ENCODE peak calls at places on chromosomes 1 and 21, in eight cellular contexts. M is breast epithelium, J is HepG2, X is psoas muscle, A is cardiac muscle cell, N is kidney epithelial cell, C is astrocyte of the spinal cord, Y is transverse colon. T is an unnamed sample.

GRCh38 chr21:38769253-38769780 is 36.4 kb upstream of the ETS2 start:
- DNase-seq in C (peak; percentile 82), X (no peak), M (no peak), N (no peak), Y (no peak), A (peak; percentile 25), J (no peak), T (peak; percentile 40)

GRCh38 chr1:228655796-228656394 is 79.4 kb upstream of the RHOU start:
- DNase-seq in A (no peak), M (no peak), X (no peak), N (no peak), C (no peak), J (peak; percentile 50), Y (no peak), T (no peak)

GRCh38 chr1:47818682-47819502 is 178.3 kb downstream of the TRABD2B start:
- DNase-seq in N (no peak), C (peak; percentile 33), A (peak; percentile 37), Y (no peak), J (no peak), X (no peak), M (no peak), T (no peak)

GRCh38 chr1:108657701-108658100 is 3.2 kb downstream of the HENMT1 start:
- DNase-seq in C (no peak), N (no peak), M (no peak), J (no peak), A (no peak), X (no peak), Y (no peak), T (peak; percentile 25)

GRCh38 chr1:54944610-54945392 is 35.6 kb upstream of the TMEM61 start:
- DNase-seq in M (peak; percentile 69), N (peak; percentile 57), A (peak; percentile 89), X (peak; percentile 74), Y (peak; percentile 82), J (peak; percentile 70), C (peak; percentile 85), T (peak; percentile 86)

GRCh38 chr1:46622341-46622740 is 5.7 kb upstream of the MOB3C start:
- DNase-seq in Y (peak; percentile 60), C (no peak), A (peak; percentile 50), M (no peak), N (no peak), X (no peak), J (peak; percentile 31), T (peak; percentile 48)

GRCh38 chr21:41008351-41008750 is 159.6 kb upstream of the BACE2 start:
- DNase-seq in J (no peak), C (no peak), Y (no peak), N (no peak), A (no peak), M (no peak), X (no peak), T (no peak)

GRCh38 chr1:77438239-77438913 is 156.6 kb downstream of the AK5 start:
- DNase-seq in M (no peak), X (no peak), N (no peak), Y (no peak), A (peak; percentile 89), C (peak; percentile 85), J (no peak), T (peak; percentile 78)

GRCh38 chr1:24925963-24926362 is 4.1 kb downstream of the RUNX3 start:
- DNase-seq in A (no peak), X (no peak), J (no peak), C (no peak), N (no peak), M (no peak), Y (no peak), T (no peak)

GRCh38 chr1:8111560-8111959 is 85.5 kb upstream of the ERRFI1 start:
- DNase-seq in N (no peak), C (no peak), M (no peak), J (no peak), A (no peak), X (no peak), Y (no peak), T (no peak)

GRCh38 chr1:224114787-224115175 is 870 bp downstream of the FBXO28 start:
- DNase-seq in J (no peak), C (no peak), A (peak; percentile 6), X (no peak), N (no peak), M (no peak), Y (no peak), T (peak; percentile 22)

GRCh38 chr1:3431266-3431665 is 23.2 kb upstream of the ARHGEF16 start:
- DNase-seq in N (no peak), J (no peak), Y (no peak), X (no peak), C (no peak), M (no peak), A (no peak), T (no peak)

GRCh38 chr1:3779265-3779911 is 6.8 kb downstream of the SMIM1 start:
- DNase-seq in A (no peak), X (no peak), J (no peak), Y (no peak), C (no peak), M (no peak), N (no peak), T (no peak)

GRCh38 chr1:238384381-238384780 is 493.7 kb upstream of the ZP4 start:
- DNase-seq in C (no peak), Y (no peak), N (no peak), M (no peak), X (no peak), J (no peak), A (no peak), T (no peak)

GRCh38 chr1:229296541-229296941 is 25.6 kb downstream of the RAB4A start:
- DNase-seq in N (no peak), X (peak; percentile 53), J (no peak), M (no peak), A (peak; percentile 45), Y (no peak), C (peak; percentile 41), T (peak; percentile 56)

GRCh38 chr1:19861034-19861433 is 21.2 kb upstream of the OTUD3 start:
- DNase-seq in C (no peak), Y (peak; percentile 53), A (peak; percentile 33), J (no peak), X (no peak), N (no peak), M (no peak), T (peak; percentile 62)

GRCh38 chr1:154812911-154813816 is 56.9 kb downstream of the KCNN3 start:
- DNase-seq in M (no peak), A (peak; percentile 44), C (peak; percentile 17), J (no peak), Y (no peak), N (no peak), X (no peak), T (peak; percentile 17)

GRCh38 chr1:210598135-210598652 is 269.5 kb downstream of the HHAT start:
- DNase-seq in J (peak; percentile 20), C (peak; percentile 96), M (no peak), Y (peak; percentile 43), X (peak; percentile 69), N (peak; percentile 91), A (peak; percentile 92), T (peak; percentile 96)

DNA sequence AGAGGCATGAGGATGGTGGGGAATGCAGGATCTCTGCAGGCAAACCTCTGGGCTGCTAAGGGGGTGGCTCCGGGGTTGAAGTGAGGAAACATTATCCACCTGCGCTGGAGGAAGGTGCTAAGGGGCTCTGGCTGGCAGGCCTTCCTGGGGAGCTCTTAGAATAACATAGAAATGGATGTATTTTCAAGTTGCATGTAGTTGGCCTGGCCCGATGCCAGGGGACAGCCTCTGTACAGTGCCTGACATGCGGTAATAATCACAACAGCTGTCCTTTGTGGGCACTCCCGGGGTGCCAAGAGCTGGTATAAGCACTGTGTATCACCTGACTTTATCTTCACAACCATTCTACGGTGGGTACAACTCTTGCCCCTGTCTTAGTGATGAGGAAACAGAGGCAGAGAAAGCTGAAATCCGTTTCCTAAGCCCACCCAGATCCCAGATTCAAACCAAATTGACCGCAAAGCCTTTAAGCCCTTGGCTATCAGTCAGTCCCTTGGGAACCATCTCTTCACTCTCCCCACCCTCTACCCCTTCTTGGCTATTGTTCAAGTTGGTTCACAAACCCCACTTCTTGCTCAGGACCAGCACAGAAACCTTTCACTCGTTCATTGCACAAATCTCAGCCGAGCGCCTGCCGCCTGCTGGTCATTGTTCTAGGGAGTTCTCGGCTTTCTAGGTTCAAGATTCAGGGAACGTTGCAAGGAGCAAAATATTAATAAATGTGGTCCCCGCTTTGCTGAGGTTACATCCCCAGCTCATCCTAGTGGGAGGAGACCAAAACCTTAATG is 30.9 kb downstream of the PADI4 start:
- DNase-seq in M (no peak), X (no peak), N (no peak), Y (no peak), C (no peak), A (no peak), J (no peak), T (no peak)
- TF ChIP-seq CTCF in M (no peak), X (no peak), N (no peak), Y (no peak), C (peak; percentile 12), A (peak; percentile 10), J (peak; percentile 39), T (peak; percentile 11)

DNA sequence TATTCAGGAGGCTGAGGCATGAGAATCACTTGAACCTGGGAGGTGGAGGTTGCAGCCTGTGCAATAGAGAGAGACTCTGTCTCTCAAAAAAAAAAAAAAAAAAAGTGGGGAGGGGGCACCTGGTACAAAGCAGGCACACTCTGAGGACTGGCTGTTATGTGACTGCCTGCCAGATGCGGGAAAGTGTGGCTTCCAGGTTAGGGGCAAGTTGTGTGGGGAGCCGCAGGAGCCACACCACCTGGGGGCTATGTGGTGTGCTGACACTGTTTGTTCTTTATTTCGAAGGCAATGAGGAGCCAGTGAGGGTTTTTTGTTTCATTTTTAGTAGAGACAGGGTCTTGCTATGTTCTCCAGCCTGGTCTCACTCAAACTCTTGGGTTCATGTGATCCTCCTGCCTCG is 5.7 kb downstream of the THEMIS2 start:
- DNase-seq in N (no peak), M (peak; percentile 5), Y (no peak), J (no peak), X (no peak), A (no peak), C (no peak), T (no peak)
- H3K4me3 ChIP-seq in N (no peak overlapping the region), M (no peak overlapping the region), Y (no peak overlapping the region), J (no peak overlapping the region), X (no peak overlapping the region), A (no peak overlapping the region), C (no peak overlapping the region), T (no peak overlapping the region)

DNA sequence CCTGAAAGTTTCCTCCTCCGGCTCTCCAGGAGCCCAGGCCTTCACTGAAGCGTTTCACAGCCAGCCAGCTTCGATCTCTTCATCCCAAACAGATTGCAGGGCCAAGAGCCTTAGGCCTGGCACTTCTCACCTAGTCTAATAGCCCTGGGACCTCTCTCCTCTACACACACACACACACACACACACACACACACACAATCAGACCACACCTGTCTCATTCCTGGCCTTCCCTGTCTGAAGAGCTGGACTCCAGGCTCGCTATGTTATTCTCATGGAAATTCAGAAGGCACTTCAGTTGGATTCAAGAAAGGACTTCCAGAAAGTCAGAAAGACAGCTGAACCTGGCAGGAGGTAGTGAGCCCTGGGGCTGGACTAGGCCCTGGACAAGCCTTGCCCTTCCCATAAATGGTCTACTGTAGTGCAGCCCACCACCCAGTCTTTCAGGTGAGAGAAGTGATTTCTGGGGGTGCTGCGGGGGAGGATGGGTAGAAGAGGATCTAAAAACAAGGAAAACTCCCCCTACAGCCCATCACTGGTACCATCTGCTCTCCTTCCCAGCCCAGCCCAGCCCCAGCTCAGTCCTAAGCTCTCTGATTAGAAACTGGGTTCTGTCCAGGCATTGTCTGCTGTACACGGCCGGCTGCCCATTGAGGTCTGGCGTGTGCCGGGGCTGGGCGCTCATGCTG is 2.7 kb downstream of the KIF21B start:
- DNase-seq in C (no peak), X (no peak), Y (no peak), A (peak; percentile 74), N (no peak), M (no peak), J (no peak), T (no peak)
- TF ChIP-seq CTCF in C (peak; percentile 39), X (no peak), Y (peak; percentile 16), A (peak; percentile 51), N (peak; percentile 48), M (no peak), J (peak; percentile 15), T (peak; percentile 30)

GRCh38 chr1:61591316-61591715 is 133.6 kb downstream of the TM2D1 start:
- DNase-seq in C (no peak), Y (no peak), M (no peak), N (no peak), X (no peak), A (peak; percentile 30), J (no peak), T (no peak)
- H3K4me3 ChIP-seq in C (no peak overlapping the region), Y (no peak overlapping the region), M (no peak overlapping the region), N (no peak overlapping the region), X (no peak overlapping the region), A (no peak overlapping the region), J (no peak overlapping the region), T (no peak overlapping the region)